ENCODE peak calls at places on chromosomes 7 and 10, in seven cellular contexts. J, L, C, M, E, D and B are unnamed samples.
A peak's percentile ranks its signal among the peaks of the same experiment; 100 is the strongest.

GRCh38 chr7:91527460-91527859 is 263.2 kb downstream of the FZD1 start:
- DNase-seq in J (no peak), L (no peak), C (no peak), M (no peak), E (no peak), D (no peak), B (no peak)

GRCh38 chr7:127816354-127817190 is 164.6 kb downstream of the SND1 start:
- DNase-seq in J (no peak), L (no peak), C (no peak), M (no peak), E (no peak), D (no peak), B (no peak)

GRCh38 chr7:141027043-141027442 is 12.3 kb upstream of the MRPS33 start:
- DNase-seq in J (no peak), L (no peak), C (no peak), M (no peak), E (no peak), D (no peak), B (no peak)

GRCh38 chr7:45435846-45436245 is 138.3 kb upstream of the ADCY1 start:
- DNase-seq in J (no peak), L (no peak), C (no peak), M (no peak), E (no peak), D (peak; percentile 40), B (no peak)

GRCh38 chr10:59283456-59284082 is 78.8 kb downstream of the FAM13C start:
- DNase-seq in J (no peak), L (no peak), C (no peak), M (no peak), E (no peak), D (no peak), B (peak; percentile 19)

GRCh38 chr7:44881610-44882009 is 3.7 kb downstream of the PURB start:
- DNase-seq in J (no peak), L (no peak), C (no peak), M (no peak), E (no peak), D (peak; percentile 77), B (no peak)

GRCh38 chr7:42932861-42933591 is 850 bp downstream of the MRPL32 start:
- DNase-seq in J (peak; percentile 26), L (no peak), C (no peak), M (no peak), E (no peak), D (peak; percentile 47), B (peak; percentile 18)

GRCh38 chr10:107614939-107615665 is 450.6 kb upstream of the SORCS1 start:
- DNase-seq in J (no peak), L (no peak), C (no peak), M (no peak), E (no peak), D (peak; percentile 3), B (no peak)

GRCh38 chr10:74770400-74770799 is 56.0 kb upstream of the KAT6B start:
- DNase-seq in J (no peak), L (no peak), C (no peak), M (no peak), E (no peak), D (no peak), B (no peak)

GRCh38 chr7:139762886-139763285 is 14.9 kb downstream of the HIPK2 start:
- DNase-seq in J (no peak), L (no peak), C (no peak), M (no peak), E (no peak), D (peak; percentile 89), B (no peak)

GRCh38 chr7:81608748-81609382 is 161.0 kb downstream of the HGF start:
- DNase-seq in J (no peak), L (no peak), C (no peak), M (no peak), E (no peak), D (peak; percentile 72), B (no peak)

GRCh38 chr10:80382989-80383388 is 25.4 kb upstream of the PRXL2A start:
- DNase-seq in J (peak; percentile 28), L (no peak), C (peak; percentile 25), M (no peak), E (peak; percentile 44), D (peak; percentile 68), B (peak; percentile 39)

GRCh38 chr10:124565565-124566221 is 104.1 kb downstream of the LHPP start:
- DNase-seq in J (peak; percentile 60), L (no peak), C (no peak), M (peak; percentile 57), E (no peak), D (peak; percentile 20), B (peak; percentile 64)

GRCh38 chr10:73876157-73876556 is 1.8 kb upstream of the CAMK2G start:
- DNase-seq in J (no peak), L (no peak), C (no peak), M (no peak), E (no peak), D (no peak), B (no peak)

GRCh38 chr10:132579027-132579859 is 41.7 kb downstream of the INPP5A start:
- DNase-seq in J (no peak), L (no peak), C (no peak), M (no peak), E (no peak), D (no peak), B (no peak)

GRCh38 chr7:108454674-108455523 is 1.3 kb downstream of the NRCAM start:
- DNase-seq in J (no peak), L (no peak), C (no peak), M (no peak), E (no peak), D (peak; percentile 56), B (peak; percentile 55)
- TF ChIP-seq CTCF in J (no peak), L (no peak), C (no peak), M (no peak), E (no peak), D (peak; percentile 23), B (no peak)

GRCh38 chr10:79246209-79246581 is 101.1 kb upstream of the PPIF start:
- DNase-seq in J (peak; percentile 92), L (no peak), C (peak; percentile 58), M (peak; percentile 84), E (no peak), D (no peak), B (no peak)

GRCh38 chr10:79248341-79248931 is 98.8 kb upstream of the PPIF start:
- DNase-seq in J (peak; percentile 68), L (no peak), C (peak; percentile 60), M (peak; percentile 45), E (no peak), D (no peak), B (no peak)

GRCh38 chr10:79247373-79248137 is 99.7 kb upstream of the PPIF start:
- DNase-seq in J (no peak), L (no peak), C (no peak), M (peak; percentile 3), E (no peak), D (no peak), B (no peak)

GRCh38 chr10:79245539-79246208 is 101.6 kb upstream of the PPIF start:
- DNase-seq in J (no peak), L (no peak), C (no peak), M (peak; percentile 12), E (no peak), D (no peak), B (no peak)

GRCh38 chr10:79246606-79247275 is 100.5 kb upstream of the PPIF start:
- DNase-seq in J (peak; percentile 86), L (no peak), C (peak; percentile 75), M (peak; percentile 84), E (no peak), D (peak; percentile 58), B (no peak)
- TF ChIP-seq CTCF in J (no peak), L (no peak), C (no peak), M (no peak), E (no peak), D (no peak), B (no peak)

GRCh38 chr10:91740353-91740924 is 57.8 kb upstream of the TNKS2 start:
- DNase-seq in J (no peak), L (no peak), C (no peak), M (no peak), E (no peak), D (no peak), B (no peak)

GRCh38 chr10:91743460-91743859 is 54.8 kb upstream of the TNKS2 start:
- DNase-seq in J (no peak), L (no peak), C (no peak), M (no peak), E (no peak), D (no peak), B (no peak)

GRCh38 chr10:91742189-91742588 is 56.0 kb upstream of the TNKS2 start:
- DNase-seq in J (no peak), L (no peak), C (no peak), M (no peak), E (no peak), D (no peak), B (no peak)

GRCh38 chr10:91745086-91745831 is 53.0 kb upstream of the TNKS2 start:
- DNase-seq in J (peak; percentile 28), L (no peak), C (no peak), M (no peak), E (no peak), D (peak; percentile 39), B (peak; percentile 14)
- TF ChIP-seq CTCF in J (no peak), L (peak; percentile 55), C (no peak), M (no peak), E (no peak), D (peak; percentile 37), B (peak; percentile 25)

GRCh38 chr10:102620615-102621417 is 23.5 kb upstream of the TRIM8 start:
- DNase-seq in J (peak; percentile 49), L (no peak), C (no peak), M (no peak), E (no peak), D (no peak), B (no peak)
- TF ChIP-seq CTCF in J (no peak), L (no peak), C (no peak), M (no peak), E (no peak), D (no peak), B (no peak)

GRCh38 chr7:2105917-2106316 is 126.8 kb downstream of the MAD1L1 start:
- DNase-seq in J (no peak), L (no peak), C (no peak), M (no peak), E (no peak), D (no peak), B (peak; percentile 48)

GRCh38 chr7:2105280-2105679 is 127.5 kb downstream of the MAD1L1 start:
- DNase-seq in J (no peak), L (no peak), C (no peak), M (no peak), E (no peak), D (no peak), B (no peak)

GRCh38 chr7:2103071-2103898 is 129.5 kb downstream of the MAD1L1 start:
- DNase-seq in J (no peak), L (no peak), C (no peak), M (no peak), E (no peak), D (no peak), B (no peak)

GRCh38 chr7:2104716-2105115 is 128.0 kb downstream of the MAD1L1 start:
- DNase-seq in J (no peak), L (no peak), C (peak; percentile 83), M (no peak), E (no peak), D (no peak), B (peak; percentile 57)

DNA sequence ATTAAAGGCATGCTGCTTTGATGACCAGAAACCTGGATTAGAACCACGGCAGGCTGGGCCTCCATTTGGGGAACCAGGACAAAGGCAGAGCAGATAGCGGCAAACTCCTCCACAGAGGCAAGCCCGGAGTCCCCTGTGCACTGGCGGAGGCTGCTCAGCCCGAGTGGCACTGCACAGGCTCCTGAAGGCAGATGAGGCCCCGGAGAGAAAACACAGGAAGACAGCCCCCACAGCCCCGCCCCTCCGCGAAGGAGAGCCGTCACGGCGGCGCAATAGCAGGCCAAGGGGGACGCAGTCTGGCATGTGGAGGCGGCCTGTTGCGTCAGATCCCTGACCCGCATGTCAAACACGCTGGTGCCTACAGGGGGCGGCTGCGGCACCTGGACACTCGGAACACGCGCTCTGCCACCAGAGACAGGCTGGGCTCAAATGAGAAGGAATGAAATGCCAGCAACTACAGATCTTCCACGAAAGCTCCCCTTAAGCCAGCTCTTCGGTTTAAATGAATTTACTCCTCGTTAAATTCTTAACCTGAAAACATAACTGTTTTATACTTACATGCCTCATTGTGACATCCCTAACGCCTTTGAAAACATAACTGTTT is 128.5 kb downstream of the MAD1L1 start:
- DNase-seq in J (peak; percentile 88), L (no peak), C (peak; percentile 91), M (peak; percentile 86), E (peak; percentile 57), D (peak; percentile 96), B (peak; percentile 93)
- TF ChIP-seq CTCF in J (peak; percentile 68), L (peak; percentile 66), C (peak; percentile 58), M (peak; percentile 56), E (peak; percentile 44), D (peak; percentile 76), B (peak; percentile 80)